ENCODE peak calls at places on chromosome 16, in eight cellular contexts. Z is adrenal gland, B is A549, C is ascending aorta, T is transverse colon, O is PC-3, V is ovary, R is uterus. P is an unnamed sample.

GRCh38 chr16:68643227-68643626 is 1.9 kb upstream of the CDH3 start:
- DNase-seq in Z (no peak), B (no peak), C (no peak), T (no peak), O (no peak), V (peak), R (no peak), P (no peak)

GRCh38 chr16:50599494-50599893 is 51.3 kb downstream of the NKD1 start:
- DNase-seq in Z (no peak), B (no peak), C (no peak), T (no peak), O (no peak), V (no peak), R (no peak), P (peak)

GRCh38 chr16:50166511-50167500 is 13.7 kb downstream of the TENT4B start:
- DNase-seq in Z (no peak), B (no peak), C (no peak), T (no peak), O (peak), V (no peak), R (no peak), P (peak)

GRCh38 chr16:71933017-71933416 is 37.7 kb downstream of the IST1 start:
- DNase-seq in Z (no peak), B (no peak), C (no peak), T (no peak), O (no peak), V (no peak), R (no peak), P (no peak)

GRCh38 chr16:30777591-30778297 is 9.3 kb downstream of the ZNF629 start:
- DNase-seq in Z (no peak), B (no peak), C (no peak), T (no peak), O (no peak), V (no peak), R (no peak), P (no peak)

GRCh38 chr16:78543066-78543465 is 443.6 kb downstream of the WWOX start:
- DNase-seq in Z (no peak), B (no peak), C (no peak), T (no peak), O (no peak), V (no peak), R (no peak), P (no peak)

GRCh38 chr16:65975049-65975708 is 391.3 kb upstream of the CDH5 start:
- DNase-seq in Z (peak), B (peak), C (no peak), T (no peak), O (peak), V (no peak), R (no peak), P (peak)

GRCh38 chr16:56990407-56991286 is 1.3 kb downstream of the NLRC5 start:
- DNase-seq in Z (peak), B (no peak), C (no peak), T (peak), O (no peak), V (no peak), R (peak), P (no peak)

GRCh38 chr16:77113835-77114234 is 77.2 kb upstream of the MON1B start:
- DNase-seq in Z (peak), B (no peak), C (no peak), T (no peak), O (no peak), V (no peak), R (no peak), P (no peak)

GRCh38 chr16:19822534-19822933 is 62.1 kb downstream of the GPRC5B start:
- DNase-seq in Z (no peak), B (no peak), C (no peak), T (no peak), O (no peak), V (no peak), R (no peak), P (peak)

GRCh38 chr16:13377143-13377542 is 475.7 kb downstream of the SHISA9 start:
- DNase-seq in Z (no peak), B (no peak), C (no peak), T (no peak), O (no peak), V (no peak), R (no peak), P (no peak)

GRCh38 chr16:59566446-59566845 is 832.3 kb upstream of the GOT2 start:
- DNase-seq in Z (no peak), B (no peak), C (no peak), T (no peak), O (no peak), V (no peak), R (no peak), P (no peak)

GRCh38 chr16:19095699-19096098 is 18.1 kb upstream of the ITPRIPL2 start:
- DNase-seq in Z (no peak), B (peak), C (no peak), T (no peak), O (peak), V (no peak), R (no peak), P (peak)

GRCh38 chr16:71882505-71883192 is 1.3 kb downstream of the ZNF821 start:
- DNase-seq in Z (peak), B (peak), C (no peak), T (peak), O (peak), V (peak), R (peak), P (peak)

GRCh38 chr16:30949655-30950515 is 1.0 kb downstream of the ORAI3 start:
- DNase-seq in Z (peak), B (peak), C (peak), T (peak), O (peak), V (peak), R (peak), P (peak)

GRCh38 chr16:2194852-2195315 is 1.5 kb downstream of the CASKIN1 start:
- DNase-seq in Z (no peak), B (peak), C (no peak), T (peak), O (peak), V (no peak), R (no peak), P (peak)

GRCh38 chr16:19094542-19095365 is 19.0 kb upstream of the ITPRIPL2 start:
- DNase-seq in Z (no peak), B (peak), C (no peak), T (peak), O (peak), V (no peak), R (no peak), P (no peak)

GRCh38 chr16:4534151-4534790 is 4.3 kb downstream of the CDIP1 start:
- DNase-seq in Z (no peak), B (no peak), C (no peak), T (no peak), O (no peak), V (no peak), R (no peak), P (no peak)

GRCh38 chr16:79278506-79278905 is 322.0 kb downstream of the MAF start:
- DNase-seq in Z (no peak), B (no peak), C (no peak), T (peak), O (no peak), V (no peak), R (no peak), P (no peak)

GRCh38 chr16:81522141-81522701 is 77.6 kb downstream of the CMIP start:
- DNase-seq in Z (no peak), B (peak), C (no peak), T (no peak), O (peak), V (no peak), R (no peak), P (peak)

GRCh38 chr16:73951541-73951940 is 345.1 kb upstream of the PSMD7 start:
- DNase-seq in Z (no peak), B (no peak), C (no peak), T (peak), O (no peak), V (no peak), R (peak), P (no peak)

GRCh38 chr16:24505959-24506358 is 33.4 kb upstream of the RBBP6 start:
- DNase-seq in Z (no peak), B (no peak), C (no peak), T (no peak), O (no peak), V (no peak), R (no peak), P (no peak)
- H3K4me3 ChIP-seq in Z (no peak), B (no peak), C (no peak), T (no peak), O (no peak), V (no peak), R (no peak), P (no peak)

GRCh38 chr16:55779391-55780094 is 53.4 kb downstream of the CES1 start:
- DNase-seq in Z (no peak), B (no peak), C (no peak), T (no peak), O (no peak), V (no peak), R (no peak), P (no peak)
- TF ChIP-seq CTCF in Z (no peak), B (no peak), C (no peak), T (no peak), O (no peak), V (no peak), R (no peak), P (no peak)

DNA sequence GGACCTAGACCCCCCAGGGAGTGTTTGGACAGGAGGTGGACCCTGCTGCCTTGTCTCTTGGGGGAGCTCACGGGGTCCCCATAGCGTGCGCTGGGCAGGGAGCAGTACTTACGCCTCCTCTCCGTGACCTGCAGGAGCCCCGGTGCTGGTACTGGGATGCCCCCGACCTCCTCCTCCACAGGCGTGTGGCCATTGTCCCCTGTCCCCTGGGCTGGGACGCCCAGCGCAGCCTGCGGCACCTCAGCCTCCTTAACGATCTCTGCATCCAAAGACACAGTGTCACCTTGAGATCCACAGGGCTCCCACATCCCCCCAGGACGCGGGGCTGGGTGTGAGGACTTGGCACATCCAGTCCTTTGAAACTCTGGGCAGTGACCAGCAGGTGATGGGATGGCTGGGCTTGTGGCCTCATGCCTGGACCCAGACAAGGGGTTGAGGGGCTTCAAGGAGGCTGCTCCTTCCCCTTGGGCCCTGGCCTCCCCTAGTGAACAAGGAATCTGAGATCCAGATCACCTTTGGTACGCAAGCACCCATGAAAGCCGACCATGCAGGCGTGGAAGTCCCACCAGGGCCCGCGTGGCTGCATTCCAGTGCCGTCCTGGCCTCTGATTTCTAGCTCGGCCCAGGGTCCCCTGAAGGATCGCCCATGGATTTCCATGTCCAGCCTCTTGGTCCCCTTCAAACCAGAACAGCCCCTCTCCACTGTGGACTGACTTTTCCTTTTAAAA is 9.9 kb downstream of the DBNDD1 start:
- DNase-seq in Z (no peak), B (no peak), C (no peak), T (no peak), O (no peak), V (no peak), R (no peak), P (no peak)
- H3K4me3 ChIP-seq in Z (no peak), B (no peak), C (no peak), T (no peak), O (no peak), V (no peak), R (no peak), P (no peak)

DNA sequence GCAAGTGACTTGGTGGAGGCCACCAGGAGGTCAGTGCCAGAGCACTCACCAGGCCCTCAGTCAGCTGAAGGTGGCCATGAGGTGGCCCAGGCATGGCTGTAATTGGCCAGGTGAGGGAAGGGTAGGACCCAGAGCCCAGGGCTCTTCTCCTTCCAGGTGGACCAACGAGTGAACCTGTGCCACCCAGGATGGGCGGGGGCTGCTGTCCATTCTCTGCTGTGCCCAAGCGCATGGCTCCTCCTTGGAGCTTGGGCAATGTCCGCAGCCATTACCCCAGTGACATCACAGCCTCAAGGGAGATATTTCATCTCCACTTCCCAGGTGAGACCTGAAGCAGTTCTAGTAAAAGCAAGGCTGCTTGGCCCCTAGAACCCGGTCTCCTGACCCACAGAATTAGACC is 303.0 kb upstream of the FOXF1 start:
- DNase-seq in Z (no peak), B (no peak), C (no peak), T (no peak), O (no peak), V (no peak), R (no peak), P (no peak)
- TF ChIP-seq CTCF in Z (no peak), B (no peak), C (no peak), T (no peak), O (no peak), V (no peak), R (no peak), P (no peak)

GRCh38 chr16:29663020-29663828 is at the start of gene SPN:
- DNase-seq in Z (no peak), B (no peak), C (no peak), T (peak), O (no peak), V (no peak), R (no peak), P (no peak)
- H3K4me3 ChIP-seq in Z (no peak), B (no peak), C (peak), T (no peak), O (no peak), V (no peak), R (no peak), P (no peak)

DNA sequence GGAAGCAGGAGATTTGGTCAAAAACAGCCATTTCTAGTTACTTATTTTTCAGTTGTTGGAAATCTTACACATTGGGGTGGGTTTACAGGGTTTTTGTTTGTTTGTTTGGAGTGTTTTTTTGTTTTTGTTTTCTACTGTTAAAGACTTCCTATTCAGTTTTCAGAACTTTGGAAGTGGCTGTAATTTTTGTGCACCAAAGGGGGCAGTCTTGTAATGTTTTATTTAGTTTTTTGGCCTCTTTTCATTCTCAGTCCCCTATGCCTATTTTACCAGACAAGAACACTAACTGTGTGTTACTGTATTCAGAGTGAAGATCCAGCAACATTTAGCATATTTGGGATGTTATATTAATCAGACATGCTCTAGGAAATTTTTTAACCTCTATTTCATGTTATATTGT is 20.6 kb downstream of the TPPP3 start:
- DNase-seq in Z (no peak), B (peak), C (no peak), T (no peak), O (peak), V (no peak), R (no peak), P (peak)
- TF ChIP-seq CTCF in Z (peak), B (peak), C (peak), T (peak), O (peak), V (peak), R (peak), P (peak)

DNA sequence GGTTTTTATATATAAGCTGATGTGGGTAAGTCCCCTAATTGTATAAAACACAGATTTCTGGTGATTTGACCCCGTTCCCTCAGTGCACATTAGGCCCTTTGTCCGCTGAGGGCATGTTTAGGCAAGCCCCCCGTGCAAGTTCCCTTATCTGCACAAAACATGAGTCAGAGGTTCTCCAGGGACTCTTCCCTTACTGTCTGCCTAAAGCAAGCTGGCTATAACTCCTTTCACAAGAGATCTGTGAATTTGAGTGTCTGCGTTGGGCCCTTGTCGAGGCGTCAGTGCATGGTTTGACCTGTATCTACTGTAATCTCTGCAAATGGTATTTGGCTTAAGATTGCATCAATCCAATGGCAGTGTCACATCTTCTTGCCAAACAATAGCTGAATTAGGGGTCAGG is 712.8 kb downstream of the CDH8 start:
- DNase-seq in Z (no peak), B (no peak), C (no peak), T (no peak), O (no peak), V (no peak), R (no peak), P (peak)
- H3K4me3 ChIP-seq in Z (no peak), B (no peak), C (no peak), T (no peak), O (no peak), V (no peak), R (no peak), P (no peak)

GRCh38 chr16:52861614-52862022 is 191.1 kb downstream of the CHD9NB start:
- DNase-seq in Z (no peak), B (peak), C (no peak), T (peak), O (peak), V (no peak), R (no peak), P (peak)
- TF ChIP-seq CTCF in Z (peak), B (peak), C (no peak), T (peak), O (no peak), V (no peak), R (no peak), P (peak)

GRCh38 chr16:84369938-84370627 is 1.7 kb downstream of the ATP2C2 start:
- DNase-seq in Z (no peak), B (no peak), C (no peak), T (peak), O (peak), V (no peak), R (no peak), P (peak)

GRCh38 chr16:84367297-84367680 is 1.0 kb upstream of the ATP2C2 start:
- DNase-seq in Z (no peak), B (no peak), C (no peak), T (peak), O (no peak), V (no peak), R (no peak), P (no peak)

GRCh38 chr16:84367750-84368320 is 503 bp upstream of the ATP2C2 start:
- DNase-seq in Z (no peak), B (no peak), C (no peak), T (peak), O (no peak), V (no peak), R (no peak), P (peak)

GRCh38 chr16:84368327-84368996 is at the start of gene ATP2C2:
- DNase-seq in Z (no peak), B (no peak), C (no peak), T (peak), O (peak), V (no peak), R (no peak), P (peak)

GRCh38 chr16:84369105-84369504 is 767 bp downstream of the ATP2C2 start:
- DNase-seq in Z (no peak), B (no peak), C (no peak), T (no peak), O (no peak), V (no peak), R (no peak), P (no peak)
- H3K4me3 ChIP-seq in Z (no peak), B (no peak), C (no peak), T (no peak), O (peak), V (no peak), R (no peak), P (peak)